ENCODE peak calls at places on chromosomes 16 and 17, in four cellular contexts. L is IMR-90, U is mesenchymal stem cell, W is trophoblast cell. P is an unnamed sample.
A peak's percentile ranks its signal among the peaks of the same experiment; 100 is the strongest.

GRCh38 chr16:79076039-79076767 is 524.3 kb downstream of the MAF start:
- DNase-seq in L (no peak), U (no peak), W (no peak), P (no peak)

GRCh38 chr16:47247691-47248090 is 103.9 kb upstream of the NETO2 start:
- DNase-seq in L (no peak), U (no peak), W (no peak), P (no peak)

GRCh38 chr16:69916445-69916844 is 34.7 kb upstream of the CLEC18A start:
- DNase-seq in L (no peak), U (no peak), W (peak; percentile 71), P (no peak)

GRCh38 chr16:17304124-17304813 is 166.5 kb downstream of the XYLT1 start:
- DNase-seq in L (peak; percentile 17), U (no peak), W (peak; percentile 77), P (no peak)

GRCh38 chr16:66521227-66521626 is 28.7 kb downstream of the TK2 start:
- DNase-seq in L (no peak), U (no peak), W (no peak), P (no peak)

GRCh38 chr16:85365120-85365519 is 248.0 kb upstream of the GSE1 start:
- DNase-seq in L (no peak), U (peak; percentile 46), W (peak; percentile 27), P (no peak)

GRCh38 chr16:1492923-1493745 is at the start of gene TELO2:
- DNase-seq in L (peak; percentile 70), U (peak; percentile 77), W (peak; percentile 70), P (peak; percentile 87)

GRCh38 chr16:143456-143855 is 5.0 kb upstream of the NPRL3 start:
- DNase-seq in L (no peak), U (no peak), W (no peak), P (no peak)

GRCh38 chr17:79160980-79161621 is 86.5 kb downstream of the ENGASE start:
- DNase-seq in L (no peak), U (no peak), W (no peak), P (no peak)

GRCh38 chr16:75305364-75306101 is 54.1 kb upstream of the BCAR1 start:
- DNase-seq in L (peak; percentile 100), U (peak; percentile 100), W (peak; percentile 96), P (no peak)

GRCh38 chr17:73976676-73977521 is 226.6 kb upstream of the RPL38 start:
- DNase-seq in L (no peak), U (no peak), W (no peak), P (no peak)

GRCh38 chr16:50839920-50840729 is 98.2 kb downstream of the CYLD start:
- DNase-seq in L (no peak), U (no peak), W (no peak), P (no peak)

GRCh38 chr16:8989099-8989878 is 25.6 kb upstream of the USP7 start:
- DNase-seq in L (no peak), U (peak; percentile 5), W (no peak), P (no peak)

GRCh38 chr17:75822119-75822799 is 21.9 kb downstream of the UNC13D start:
- DNase-seq in L (no peak), U (no peak), W (no peak), P (no peak)

GRCh38 chr16:65546353-65546791 is 424.5 kb upstream of the CDH11 start:
- DNase-seq in L (peak; percentile 55), U (no peak), W (no peak), P (no peak)

GRCh38 chr17:61738249-61738648 is 125.1 kb downstream of the BRIP1 start:
- DNase-seq in L (no peak), U (no peak), W (no peak), P (no peak)

GRCh38 chr16:89020068-89020924 is 43.3 kb upstream of the CBFA2T3 start:
- DNase-seq in L (no peak), U (no peak), W (no peak), P (no peak)

GRCh38 chr17:76561799-76562268 is 22.0 kb downstream of the PRCD start:
- DNase-seq in L (no peak), U (no peak), W (no peak), P (no peak)

GRCh38 chr17:1491406-1492248 is 859 bp downstream of the MYO1C start:
- DNase-seq in L (no peak), U (peak; percentile 57), W (peak; percentile 45), P (no peak)

GRCh38 chr16:1427473-1428461 is 3.1 kb upstream of the PERCC1 start:
- DNase-seq in L (no peak), U (no peak), W (no peak), P (no peak)

GRCh38 chr16:67428146-67428731 is 2.7 kb upstream of the HSD11B2 start:
- DNase-seq in L (peak; percentile 47), U (peak; percentile 71), W (peak; percentile 86), P (peak; percentile 71)

GRCh38 chr17:7656958-7657715 is 6.4 kb downstream of the ATP1B2 start:
- DNase-seq in L (no peak), U (peak; percentile 28), W (no peak), P (peak; percentile 48)

GRCh38 chr16:54176376-54176901 is 110.1 kb downstream of the IRX3 start:
- DNase-seq in L (no peak), U (no peak), W (no peak), P (no peak)

GRCh38 chr16:4618645-4619418 is 4.1 kb upstream of the UBALD1 start:
- DNase-seq in L (no peak), U (no peak), W (no peak), P (no peak)

GRCh38 chr16:84874553-84874952 is 54.8 kb downstream of the CRISPLD2 start:
- DNase-seq in L (peak; percentile 53), U (no peak), W (peak; percentile 53), P (no peak)

GRCh38 chr16:84312783-84313382 is 18.2 kb downstream of the WFDC1 start:
- DNase-seq in L (no peak), U (no peak), W (no peak), P (no peak)

GRCh38 chr16:86085795-86086194 is 186.8 kb downstream of the IRF8 start:
- DNase-seq in L (no peak), U (no peak), W (no peak), P (no peak)

GRCh38 chr17:44828919-44829557 is 1.0 kb downstream of the GJC1 start:
- DNase-seq in L (no peak), U (peak; percentile 46), W (peak; percentile 34), P (no peak)

GRCh38 chr17:80071116-80071980 is 30.0 kb upstream of the GAA start:
- DNase-seq in L (peak; percentile 40), U (no peak), W (no peak), P (no peak)

GRCh38 chr16:57479422-57480126 is 6.7 kb downstream of the DOK4 start:
- DNase-seq in L (peak; percentile 54), U (peak; percentile 67), W (no peak), P (no peak)

GRCh38 chr16:57480754-57481230 is 5.5 kb downstream of the DOK4 start:
- DNase-seq in L (no peak), U (no peak), W (no peak), P (no peak)

GRCh38 chr16:57479043-57479421 is 7.3 kb downstream of the DOK4 start:
- DNase-seq in L (no peak), U (no peak), W (no peak), P (no peak)

GRCh38 chr16:57481421-57481820 is 4.9 kb downstream of the DOK4 start:
- DNase-seq in L (no peak), U (no peak), W (no peak), P (no peak)

DNA sequence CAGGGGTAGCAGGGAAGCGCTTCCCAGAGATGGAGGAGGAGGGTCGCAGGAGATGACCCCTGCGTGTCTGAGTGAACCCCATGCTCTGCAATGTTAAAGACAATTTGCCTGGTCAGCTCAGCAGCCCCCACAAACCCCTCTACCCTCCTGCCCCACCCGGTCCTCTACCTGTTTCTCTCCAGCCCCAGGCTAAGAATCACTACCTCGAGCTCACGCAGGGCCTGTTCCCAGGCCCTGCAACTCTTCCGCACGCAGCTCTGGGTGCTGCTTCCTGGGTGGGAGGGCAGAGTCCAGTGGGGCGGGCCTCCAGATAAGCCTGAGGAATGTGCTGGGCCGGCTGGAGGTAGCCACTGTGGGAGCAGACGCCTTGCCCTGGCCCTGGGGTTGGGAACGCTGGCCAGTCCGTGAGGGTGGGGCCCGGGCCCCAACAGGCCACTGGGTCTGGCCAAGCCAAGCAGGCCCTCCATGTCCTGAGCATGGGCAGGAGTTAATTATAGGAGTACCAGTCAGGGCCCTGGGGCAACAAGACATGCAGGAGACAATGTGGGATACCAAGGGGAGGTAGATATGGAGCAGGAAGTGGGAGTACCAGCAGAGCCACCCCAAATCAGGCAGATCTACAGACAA is 6.1 kb downstream of the DOK4 start:
- DNase-seq in L (peak; percentile 13), U (peak; percentile 60), W (peak; percentile 43), P (no peak)
- H2AFZ ChIP-seq in L (peak overlapping the region; percentile 86), U (no peak overlapping the region), W (no peak overlapping the region), P (peak overlapping the region; percentile 87)

GRCh38 chr16:3578121-3578520 is 918 bp upstream of the NLRC3 start:
- DNase-seq in L (no peak), U (no peak), W (no peak), P (no peak)
- H3K4me3 ChIP-seq in L (no peak overlapping the region), U (no peak overlapping the region), W (no peak overlapping the region), P (no peak overlapping the region)

DNA sequence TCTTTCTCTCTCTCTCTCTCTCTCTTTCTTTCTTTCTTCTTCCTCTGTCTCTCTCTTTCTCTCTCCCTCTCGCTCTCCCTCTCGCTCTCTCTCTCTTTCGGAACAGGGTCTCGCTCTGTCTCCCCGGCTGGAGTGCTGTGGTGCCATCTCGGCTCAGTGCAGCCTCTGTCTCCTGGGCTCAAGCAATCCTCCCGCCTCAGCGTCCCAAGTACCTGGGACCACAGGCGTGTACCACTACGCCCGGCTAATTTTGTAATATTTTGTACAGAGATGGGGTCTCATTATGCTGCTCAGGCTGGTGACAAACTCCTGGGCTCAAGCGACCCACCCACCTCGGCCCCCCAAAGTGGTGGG is 12.7 kb upstream of the KLHDC4 start:
- DNase-seq in L (no peak), U (no peak), W (no peak), P (no peak)
- H2AK5ac ChIP-seq in L (peak overlapping the region; percentile 100), U (peak overlapping the region; percentile 10), W (peak overlapping the region; percentile 99), P (peak overlapping the region; percentile 30)

GRCh38 chr17:41786227-41787020 is at the start of gene JUP:
- DNase-seq in L (peak; percentile 99), U (peak; percentile 100), W (peak; percentile 100), P (peak; percentile 99)

GRCh38 chr17:41784207-41784744 is 2.2 kb downstream of the JUP start:
- DNase-seq in L (peak; percentile 71), U (peak; percentile 60), W (no peak), P (no peak)

GRCh38 chr17:41787021-41787418 is 509 bp upstream of the JUP start:
- DNase-seq in L (no peak), U (no peak), W (no peak), P (no peak)

GRCh38 chr17:41785091-41785875 is 1.2 kb downstream of the JUP start:
- DNase-seq in L (no peak), U (peak; percentile 54), W (no peak), P (peak; percentile 90)

DNA sequence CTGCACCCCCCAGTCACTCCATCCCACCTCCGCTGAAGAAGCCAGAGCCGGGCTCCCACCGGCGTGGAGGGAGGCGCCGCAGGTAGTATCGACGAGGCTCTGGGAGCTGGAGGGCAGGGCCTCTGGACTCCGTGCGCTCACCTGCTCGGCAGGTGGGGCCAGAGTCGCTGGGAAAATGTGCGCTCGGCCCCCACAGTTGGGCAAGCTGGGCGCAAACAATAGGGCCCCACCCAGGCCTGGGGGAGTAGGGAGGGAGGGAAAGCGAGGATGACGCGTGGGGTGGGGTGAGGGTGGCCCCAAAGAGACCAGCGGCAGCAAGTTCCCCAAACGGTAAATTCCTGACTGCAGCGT is 660 bp downstream of the JUP start:
- DNase-seq in L (no peak), U (no peak), W (peak; percentile 46), P (no peak)
- H2AFZ ChIP-seq in L (peak overlapping the region; percentile 80), U (no peak overlapping the region), W (peak overlapping the region; percentile 48), P (peak overlapping the region; percentile 83)

P was measured in neuronal stem cell.